ENCODE peak calls at places on chromosome 6, in six cellular contexts. W is upper lobe of left lung, K is GM12892, I is lower leg skin, T is stomach, X is transverse colon. L is an unnamed sample.

GRCh38 chr6:147974376-147974775 is 368.3 kb upstream of the SASH1 start:
- DNase-seq in W (no peak), K (no peak), I (no peak), T (no peak), X (no peak), L (no peak)

GRCh38 chr6:159093608-159094443 is 49.0 kb upstream of the TAGAP start:
- DNase-seq in W (no peak), K (no peak), I (no peak), T (no peak), X (no peak), L (no peak)

GRCh38 chr6:14807971-14808370 is 437.9 kb upstream of the JARID2 start:
- DNase-seq in W (no peak), K (no peak), I (no peak), T (no peak), X (no peak), L (no peak)

GRCh38 chr6:161303628-161304340 is 29.9 kb upstream of the AGPAT4 start:
- DNase-seq in W (no peak), K (no peak), I (no peak), T (no peak), X (no peak), L (no peak)

GRCh38 chr6:42692151-42692911 is 30.1 kb downstream of the PRPH2 start:
- DNase-seq in W (peak), K (no peak), I (no peak), T (no peak), X (no peak), L (peak)

GRCh38 chr6:33392168-33392947 is 735 bp downstream of the KIFC1 start:
- DNase-seq in W (no peak), K (no peak), I (no peak), T (no peak), X (no peak), L (peak)

GRCh38 chr6:108575905-108576494 is 15.3 kb downstream of the FOXO3 start:
- DNase-seq in W (no peak), K (no peak), I (no peak), T (no peak), X (no peak), L (peak)

GRCh38 chr6:113645576-113645970 is 211.6 kb upstream of the MARCKS start:
- DNase-seq in W (no peak), K (no peak), I (no peak), T (no peak), X (peak), L (no peak)

GRCh38 chr6:25981529-25982263 is 19.1 kb downstream of the TRIM38 start:
- DNase-seq in W (no peak), K (no peak), I (no peak), T (no peak), X (no peak), L (peak)

GRCh38 chr6:21438237-21438985 is 155.1 kb upstream of the SOX4 start:
- DNase-seq in W (no peak), K (peak), I (no peak), T (no peak), X (no peak), L (no peak)

GRCh38 chr6:165906-166305 is 126.4 kb upstream of the DUSP22 start:
- DNase-seq in W (no peak), K (no peak), I (no peak), T (no peak), X (no peak), L (no peak)

GRCh38 chr6:67133973-67134372 is 1426.9 kb upstream of the EYS start:
- DNase-seq in W (no peak), K (no peak), I (no peak), T (no peak), X (no peak), L (no peak)

GRCh38 chr6:42451595-42452170 is at the start of gene TRERF1:
- DNase-seq in W (peak), K (peak), I (peak), T (peak), X (peak), L (peak)

GRCh38 chr6:54112171-54112650 is 968 bp downstream of the MLIP start:
- DNase-seq in W (no peak), K (no peak), I (no peak), T (no peak), X (no peak), L (no peak)
- TF ChIP-seq POLR2A in W (no peak), K (no peak), I (no peak), T (no peak), X (no peak), L (no peak)

DNA sequence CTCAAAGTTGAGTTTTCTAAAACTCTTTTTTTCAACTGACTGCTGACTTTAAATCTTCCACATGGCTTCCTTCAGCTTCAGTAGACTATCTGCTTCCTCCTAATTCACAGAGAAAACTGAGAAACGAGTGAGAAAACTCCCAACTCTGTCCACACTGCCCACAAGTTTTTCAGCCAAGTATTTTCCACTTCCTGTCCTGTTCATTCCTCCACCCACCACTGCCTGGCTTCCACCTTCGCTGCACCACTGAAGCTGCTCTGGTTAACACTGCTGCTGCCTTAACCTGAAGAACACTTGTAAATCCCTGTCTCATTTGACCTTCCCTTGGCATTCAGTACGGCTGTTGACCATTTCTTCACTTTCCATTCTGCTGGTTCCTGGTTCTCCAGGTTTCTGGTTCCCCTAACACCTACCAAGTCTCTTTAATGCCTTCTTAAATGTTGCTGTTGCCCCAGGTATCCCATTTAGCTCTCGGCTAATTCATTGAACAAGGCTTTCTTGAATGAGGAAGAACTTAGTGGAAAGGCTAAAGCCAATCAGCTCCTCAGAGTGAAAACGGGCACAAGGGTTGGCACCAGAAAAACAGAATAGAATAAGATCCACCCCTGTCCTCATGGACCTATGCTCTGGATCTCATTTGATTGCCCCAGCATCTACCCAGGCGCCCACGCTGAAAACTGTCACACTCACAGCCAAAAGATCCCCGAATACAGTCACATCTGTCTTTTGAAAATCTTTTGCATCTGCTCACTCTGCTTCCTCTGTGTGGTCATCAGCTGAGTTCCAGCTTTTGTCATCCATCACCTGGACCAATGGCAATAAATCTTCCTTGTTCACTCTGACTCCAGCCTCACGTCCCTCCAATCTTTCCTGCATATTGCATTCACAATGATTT is 104.4 kb upstream of the TAB2 start:
- DNase-seq in W (no peak), K (no peak), I (no peak), T (no peak), X (no peak), L (no peak)
- TF ChIP-seq POLR2A in W (no peak), K (peak), I (no peak), T (no peak), X (no peak), L (no peak)

GRCh38 chr6:123801067-123801466 is 2.6 kb upstream of the NKAIN2 start:
- DNase-seq in W (no peak), K (no peak), I (no peak), T (no peak), X (no peak), L (no peak)
- TF ChIP-seq POLR2A in W (no peak), K (no peak), I (no peak), T (no peak), X (no peak), L (no peak)

GRCh38 chr6:18154507-18155272 is at the start of gene TPMT:
- DNase-seq in W (peak), K (no peak), I (no peak), T (peak), X (peak), L (peak)
- TF ChIP-seq POLR2A in W (peak), K (peak), I (no peak), T (no peak), X (peak), L (peak)

DNA sequence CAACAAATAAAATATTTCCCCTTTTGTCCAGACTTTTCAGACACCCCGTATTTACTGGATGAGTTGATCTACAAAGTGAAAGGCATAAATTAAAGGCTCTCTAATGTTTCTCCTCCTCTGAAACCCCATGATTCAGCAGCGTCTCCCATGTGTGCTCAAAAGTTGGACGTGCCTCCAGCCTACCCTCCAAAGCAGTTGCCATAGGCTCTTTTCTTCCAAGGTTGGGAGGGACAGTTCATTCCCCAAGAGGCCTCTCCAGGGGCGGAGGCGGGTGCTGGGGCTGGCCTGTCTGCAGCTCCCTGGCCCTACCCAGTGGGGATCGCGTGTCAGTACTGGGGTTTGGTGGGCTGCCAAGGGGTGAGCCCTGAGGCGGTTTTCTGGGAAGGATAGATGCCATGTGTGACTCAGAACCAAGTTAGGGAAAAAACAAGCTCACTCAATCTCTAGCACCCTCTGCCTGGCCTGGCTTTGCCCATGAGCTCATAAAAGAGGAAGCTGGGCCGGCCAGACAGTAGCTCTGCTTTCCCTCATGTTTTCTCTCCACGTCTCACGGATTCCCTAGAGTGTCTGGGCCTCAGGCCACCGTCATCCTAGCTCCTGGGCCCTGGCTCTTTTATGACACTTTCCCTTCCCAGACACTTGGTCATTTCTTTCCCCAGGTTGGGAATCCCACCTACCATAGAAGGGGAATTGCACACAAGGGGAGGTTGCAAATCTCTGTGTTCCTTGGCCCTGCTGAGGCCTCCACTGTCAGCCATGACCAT is 8.0 kb upstream of the IER3 start:
- DNase-seq in W (peak), K (no peak), I (peak), T (peak), X (peak), L (peak)
- TF ChIP-seq POLR2A in W (peak), K (no peak), I (no peak), T (no peak), X (no peak), L (no peak)

GRCh38 chr6:28399370-28400121 is at the start of gene ZSCAN12:
- DNase-seq in W (peak), K (peak), I (peak), T (peak), X (peak), L (peak)
- TF ChIP-seq POLR2A in W (peak), K (peak), I (no peak), T (no peak), X (no peak), L (peak)

DNA sequence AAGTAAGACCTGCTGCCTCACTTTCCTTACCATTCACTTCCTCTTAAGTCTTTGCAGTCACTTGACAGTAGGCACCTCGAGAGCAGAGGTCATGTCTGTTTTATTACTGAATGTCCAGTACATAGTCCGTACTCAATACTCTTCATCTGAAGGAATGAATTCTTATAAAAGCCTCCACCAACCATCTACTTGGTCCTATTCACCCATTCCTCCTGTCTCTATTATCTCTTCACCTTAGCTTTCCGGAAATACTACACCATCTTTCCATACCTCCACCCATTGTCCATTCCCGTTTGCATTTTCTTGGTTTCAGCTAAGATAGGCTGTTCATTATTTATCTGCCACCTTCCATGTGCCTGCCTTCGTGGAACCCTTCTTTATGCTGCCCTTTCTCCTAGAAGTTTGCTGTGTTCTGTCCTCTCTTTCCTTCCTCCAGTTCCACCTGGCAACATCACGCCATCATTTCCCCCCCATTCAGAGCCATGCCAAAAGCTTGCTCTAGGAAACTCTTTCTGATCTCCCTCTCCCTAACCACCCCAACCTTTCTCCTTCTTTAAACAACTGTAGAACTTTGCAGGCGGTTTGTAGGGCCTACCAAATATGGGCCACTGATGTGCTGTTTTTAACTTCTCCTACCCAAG is 38.3 kb downstream of the ENPP1 start:
- DNase-seq in W (no peak), K (no peak), I (no peak), T (no peak), X (no peak), L (no peak)
- TF ChIP-seq POLR2A in W (no peak), K (no peak), I (no peak), T (no peak), X (no peak), L (no peak)

GRCh38 chr6:45350186-45350585 is 22.1 kb downstream of the RUNX2 start:
- DNase-seq in W (no peak), K (no peak), I (no peak), T (no peak), X (no peak), L (no peak)
- TF ChIP-seq POLR2A in W (no peak), K (no peak), I (no peak), T (no peak), X (no peak), L (no peak)

GRCh38 chr6:16727996-16728395 is 33.3 kb downstream of the ATXN1 start:
- DNase-seq in W (peak), K (no peak), I (no peak), T (no peak), X (no peak), L (no peak)

GRCh38 chr6:16729744-16730143 is 31.5 kb downstream of the ATXN1 start:
- DNase-seq in W (no peak), K (no peak), I (no peak), T (no peak), X (no peak), L (no peak)

GRCh38 chr6:16730720-16731502 is 30.3 kb downstream of the ATXN1 start:
- DNase-seq in W (no peak), K (no peak), I (no peak), T (no peak), X (no peak), L (no peak)

GRCh38 chr6:16728513-16729182 is 32.6 kb downstream of the ATXN1 start:
- DNase-seq in W (no peak), K (no peak), I (no peak), T (no peak), X (no peak), L (no peak)

GRCh38 chr6:16729183-16729696 is 32.0 kb downstream of the ATXN1 start:
- DNase-seq in W (no peak), K (no peak), I (no peak), T (no peak), X (no peak), L (no peak)
- TF ChIP-seq POLR2A in W (no peak), K (no peak), I (no peak), T (no peak), X (no peak), L (no peak)